ENCODE peak calls at places on chromosomes 11 and 22, in five cellular contexts. Y is testis; O is naive thymus-derived CD8-positive, alpha-beta T cell; E is HFFc6; P is A172. Z is an unnamed sample.

GRCh38 chr11:29629281-29629680 is 387.5 kb downstream of the KCNA4 start:
- DNase-seq in Y (no peak), O (no peak), E (peak; percentile 0), P (peak; percentile 45), Z (no peak)

GRCh38 chr11:63877658-63878241 is 38.8 kb downstream of the MARK2 start:
- DNase-seq in Y (no peak), O (no peak), E (no peak), P (no peak), Z (no peak)

GRCh38 chr11:43922295-43922648 is 20.2 kb upstream of the C11orf96 start:
- DNase-seq in Y (no peak), O (no peak), E (no peak), P (no peak), Z (no peak)

GRCh38 chr22:32706149-32706548 is 95.4 kb upstream of the TIMP3 start:
- DNase-seq in Y (no peak), O (no peak), E (peak; percentile 32), P (no peak), Z (no peak)

GRCh38 chr11:64649304-64649703 is 58.3 kb downstream of the SLC22A12 start:
- DNase-seq in Y (peak; percentile 50), O (no peak), E (no peak), P (no peak), Z (no peak)

GRCh38 chr11:130051077-130051476 is 18.6 kb upstream of the APLP2 start:
- DNase-seq in Y (no peak), O (no peak), E (peak; percentile 11), P (no peak), Z (no peak)

GRCh38 chr11:90113541-90113940 is 20.9 kb upstream of the NAALAD2 start:
- DNase-seq in Y (no peak), O (no peak), E (no peak), P (no peak), Z (no peak)

GRCh38 chr11:77819921-77820564 is 479 bp downstream of the RSF1 start:
- DNase-seq in Y (peak; percentile 69), O (no peak), E (no peak), P (peak; percentile 40), Z (peak; percentile 46)

GRCh38 chr11:131999084-131999483 is 628.7 kb downstream of the NTM start:
- DNase-seq in Y (no peak), O (no peak), E (peak; percentile 3), P (no peak), Z (no peak)

GRCh38 chr22:42560381-42560780 is 6.6 kb downstream of the SERHL2 start:
- DNase-seq in Y (no peak), O (no peak), E (no peak), P (no peak), Z (no peak)

GRCh38 chr22:23218053-23218866 is 38.0 kb downstream of the BCR start:
- DNase-seq in Y (no peak), O (no peak), E (no peak), P (no peak), Z (no peak)

GRCh38 chr11:72848846-72849466 is 34.7 kb downstream of the ATG16L2 start:
- DNase-seq in Y (no peak), O (peak; percentile 37), E (peak; percentile 18), P (peak; percentile 46), Z (no peak)

GRCh38 chr11:79167510-79168188 is 273.2 kb downstream of the TENM4 start:
- DNase-seq in Y (no peak), O (no peak), E (no peak), P (no peak), Z (no peak)

GRCh38 chr11:57805780-57806179 is 44.2 kb downstream of the CTNND1 start:
- DNase-seq in Y (no peak), O (no peak), E (no peak), P (no peak), Z (no peak)

GRCh38 chr22:36790648-36791047 is 14.7 kb upstream of the IFT27 start:
- DNase-seq in Y (no peak), O (no peak), E (no peak), P (no peak), Z (no peak)

GRCh38 chr22:31631381-31631780 is 30.6 kb downstream of the PISD start:
- DNase-seq in Y (no peak), O (no peak), E (no peak), P (no peak), Z (no peak)

GRCh38 chr11:86802601-86803051 is 2.3 kb downstream of the PRSS23 start:
- DNase-seq in Y (peak; percentile 56), O (no peak), E (peak; percentile 50), P (peak; percentile 63), Z (no peak)

GRCh38 chr11:27698872-27699241 is 1.4 kb downstream of the BDNF start:
- DNase-seq in Y (peak; percentile 82), O (peak; percentile 41), E (peak; percentile 79), P (peak; percentile 95), Z (peak; percentile 92)

GRCh38 chr11:45939836-45940235 is 17.4 kb downstream of the LARGE2 start:
- DNase-seq in Y (no peak), O (no peak), E (no peak), P (no peak), Z (no peak)

GRCh38 chr11:115579181-115579825 is 75.1 kb upstream of the CADM1 start:
- DNase-seq in Y (no peak), O (no peak), E (no peak), P (no peak), Z (no peak)

GRCh38 chr11:110971110-110971509 is 258.9 kb upstream of the ARHGAP20 start:
- DNase-seq in Y (no peak), O (no peak), E (peak; percentile 79), P (peak; percentile 45), Z (no peak)

GRCh38 chr11:64803846-64804345 is 882 bp upstream of the MAP4K2 start:
- DNase-seq in Y (no peak), O (no peak), E (no peak), P (no peak), Z (no peak)